ENCODE peak calls at places on chromosomes 11 and 22, in six cellular contexts. H is lower lobe of right lung, X is GM04503, V is SHP77 treated with DMSO at 0.1 percent for 48 hours, P is NCI-H69, J is ELR. F is an unnamed sample.

GRCh38 chr22:36286096-36286957 is 33.4 kb downstream of the APOL1 start:
- DNase-seq in P (peak), X (no peak), V (peak), H (peak), J (peak), F (no peak)

GRCh38 chr22:43515411-43515810 is 103.6 kb downstream of the MPPED1 start:
- DNase-seq in V (no peak), P (no peak), H (no peak), X (no peak), J (no peak), F (no peak)

GRCh38 chr22:37202001-37202555 is 10.2 kb downstream of the SSTR3 start:
- DNase-seq in P (no peak), J (no peak), X (no peak), H (peak), V (no peak), F (no peak)

GRCh38 chr11:6928916-6929315 is 2.7 kb downstream of the ZNF215 start:
- DNase-seq in X (no peak), J (no peak), H (no peak), P (no peak), V (no peak), F (no peak)

GRCh38 chr11:76074178-76075112 is 131.9 kb downstream of the WNT11 start:
- DNase-seq in V (no peak), X (peak), H (no peak), P (peak), J (peak), F (no peak)

GRCh38 chr11:124670732-124671131 is 2.8 kb downstream of the SIAE start:
- DNase-seq in J (no peak), P (no peak), X (no peak), V (no peak), H (no peak), F (no peak)

GRCh38 chr11:5665746-5666395 is 19.0 kb downstream of the TRIM5 start:
- DNase-seq in V (no peak), X (no peak), P (no peak), H (no peak), J (no peak), F (no peak)

GRCh38 chr22:50674606-50675552 is 2.3 kb downstream of the SHANK3 start:
- DNase-seq in H (peak), P (peak), J (peak), X (no peak), V (no peak), F (no peak)

GRCh38 chr22:44312766-44313165 is at the start of gene SHISAL1:
- DNase-seq in H (no peak), P (no peak), J (peak), X (no peak), V (no peak), F (no peak)

GRCh38 chr22:21074092-21074715 is 28.5 kb downstream of the LRRC74B start:
- DNase-seq in J (peak), H (no peak), P (no peak), V (no peak), X (peak), F (no peak)

GRCh38 chr11:75388386-75389275 is 10.7 kb upstream of the RPS3 start:
- DNase-seq in H (peak), J (peak), V (peak), X (no peak), P (peak), F (peak)

GRCh38 chr11:61021661-61022212 is 50.3 kb downstream of the CD6 start:
- DNase-seq in H (peak), P (peak), V (no peak), J (no peak), X (no peak), F (no peak)

GRCh38 chr11:120168960-120169681 is 31.2 kb upstream of the TRIM29 start:
- DNase-seq in H (peak), J (peak), P (peak), X (no peak), V (no peak), F (no peak)

GRCh38 chr22:19041403-19042074 is 80.7 kb downstream of the DGCR2 start:
- DNase-seq in V (no peak), P (no peak), J (no peak), H (peak), X (no peak), F (no peak)

GRCh38 chr11:127971448-127971847 is 615.9 kb downstream of the ETS1 start:
- DNase-seq in J (no peak), H (no peak), P (no peak), V (no peak), X (no peak), F (no peak)

GRCh38 chr11:125433454-125434121 is 62.5 kb downstream of the FEZ1 start:
- DNase-seq in J (peak), X (no peak), H (no peak), P (peak), V (no peak), F (no peak)

GRCh38 chr11:15889972-15890371 is 466.4 kb downstream of the SOX6 start:
- DNase-seq in X (no peak), H (no peak), P (no peak), J (no peak), V (no peak), F (no peak)

GRCh38 chr22:21947040-21948014 is 5.3 kb downstream of the PPM1F start:
- DNase-seq in V (no peak), J (peak), H (no peak), X (no peak), P (peak), F (no peak)

GRCh38 chr22:23833911-23834317 is 4.9 kb downstream of the DERL3 start:
- DNase-seq in J (no peak), H (peak), P (no peak), X (no peak), V (no peak), F (no peak)

GRCh38 chr11:96013459-96014213 is 89.7 kb upstream of the MTMR2 start:
- DNase-seq in P (peak), V (no peak), J (no peak), X (no peak), H (no peak), F (no peak)